ENCODE peak calls at places on chromosomes 11 and 22, in seven cellular contexts. C is stimulated activated CD4-positive, alpha-beta T cell treated with anti-CD3 and anti-CD28 coated beads, Interleukin-4, amount 100 ng/mL, for 24 hours; G is activated CD4-positive, alpha-beta T cell treated with anti-CD3 and anti-CD28 coated beads, Interleukin-2, amount 10 ng/mL, durations not matched to agents 7 days and 5 days; W is GM20000; I is skeletal muscle cell; F is C1 segment of cervical spinal cord; R is endodermal cell. E is an unnamed sample.

GRCh38 chr11:46308632-46309419 is 31.4 kb downstream of the CREB3L1 start:
- DNase-seq in C (peak; percentile 70), G (peak; percentile 68), W (peak; percentile 87), I (no peak), F (peak; percentile 32), R (peak; percentile 94), E (no peak)

GRCh38 chr11:70528046-70528793 is 129.9 kb downstream of the CTTN start:
- DNase-seq in C (no peak), G (no peak), W (no peak), I (no peak), F (no peak), R (no peak), E (no peak)

GRCh38 chr22:38202437-38203089 is 769 bp downstream of the MAFF start:
- DNase-seq in C (peak; percentile 54), G (peak; percentile 62), W (peak; percentile 60), I (peak; percentile 93), F (peak; percentile 47), R (peak; percentile 79), E (no peak)

GRCh38 chr22:31532060-31532459 is 35.7 kb downstream of the SFI1 start:
- DNase-seq in C (no peak), G (no peak), W (no peak), I (no peak), F (no peak), R (peak; percentile 13), E (no peak)

GRCh38 chr11:73191151-73191550 is 26.9 kb upstream of the P2RY2 start:
- DNase-seq in C (no peak), G (no peak), W (no peak), I (no peak), F (no peak), R (no peak), E (no peak)

GRCh38 chr11:8018742-8019631 is 31.9 kb downstream of the EIF3F start:
- DNase-seq in C (peak; percentile 63), G (peak; percentile 70), W (peak; percentile 75), I (no peak), F (peak; percentile 79), R (peak; percentile 90), E (no peak)

GRCh38 chr22:49604732-49605302 is 222.9 kb downstream of the BRD1 start:
- DNase-seq in C (no peak), G (no peak), W (no peak), I (no peak), F (no peak), R (no peak), E (no peak)

GRCh38 chr11:128055576-128056217 is 531.7 kb downstream of the ETS1 start:
- DNase-seq in C (no peak), G (no peak), W (no peak), I (no peak), F (no peak), R (no peak), E (no peak)

GRCh38 chr11:13010737-13011342 is 1.7 kb downstream of the RASSF10 start:
- DNase-seq in C (no peak), G (no peak), W (no peak), I (no peak), F (no peak), R (peak; percentile 76), E (no peak)

GRCh38 chr11:105045897-105046296 is 762 bp upstream of the CARD16 start:
- DNase-seq in C (no peak), G (no peak), W (no peak), I (peak; percentile 23), F (no peak), R (no peak), E (no peak)

GRCh38 chr11:10307411-10308207 is 2.7 kb downstream of the ADM start:
- DNase-seq in C (peak; percentile 83), G (peak; percentile 75), W (peak; percentile 86), I (peak; percentile 91), F (peak; percentile 77), R (peak; percentile 93), E (no peak)

GRCh38 chr22:38135133-38135706 is 24.7 kb upstream of the BAIAP2L2 start:
- DNase-seq in C (no peak), G (no peak), W (no peak), I (peak; percentile 47), F (no peak), R (no peak), E (peak; percentile 50)

GRCh38 chr22:22442928-22443709 is 65.4 kb downstream of the ZNF280B start:
- DNase-seq in C (no peak), G (no peak), W (no peak), I (no peak), F (no peak), R (no peak), E (no peak)

GRCh38 chr22:30027169-30027568 is 53.1 kb upstream of the HORMAD2 start:
- DNase-seq in C (no peak), G (no peak), W (no peak), I (no peak), F (no peak), R (no peak), E (no peak)

GRCh38 chr11:39374963-39375698 is 2084.3 kb downstream of the LRRC4C start:
- DNase-seq in C (no peak), G (peak; percentile 36), W (peak; percentile 8), I (no peak), F (no peak), R (no peak), E (no peak)

E was measured in non-pigmented ciliary epithelial cell.